ENCODE peak calls at places on chromosome 19, in seven cellular contexts. M is cardiac muscle cell, Y is AG09309, S is fibroblast of villous mesenchyme, T is BJ, I is pancreas, X is adrenal gland. A is an unnamed sample.

GRCh38 chr19:35805518-35806102 is 7.0 kb downstream of the PRODH2 start:
- DNase-seq in M (no peak), Y (no peak), S (no peak), T (no peak), I (no peak), X (no peak), A (no peak)

GRCh38 chr19:2186071-2186846 is 22.5 kb downstream of the DOT1L start:
- DNase-seq in M (peak), Y (peak), S (peak), T (peak), I (no peak), X (peak), A (peak)

GRCh38 chr19:56367829-56368711 is 25.3 kb downstream of the ZNF582 start:
- DNase-seq in M (peak), Y (peak), S (peak), T (peak), I (peak), X (peak), A (peak)

GRCh38 chr19:29800086-29800825 is 11.5 kb upstream of the CCNE1 start:
- DNase-seq in M (no peak), Y (no peak), S (no peak), T (no peak), I (no peak), X (no peak), A (no peak)

GRCh38 chr19:35117017-35117570 is 1.5 kb downstream of the FXYD3 start:
- DNase-seq in M (no peak), Y (no peak), S (no peak), T (no peak), I (no peak), X (no peak), A (no peak)

GRCh38 chr19:15469513-15470297 is 5.4 kb upstream of the RASAL3 start:
- DNase-seq in M (peak), Y (no peak), S (no peak), T (no peak), I (no peak), X (no peak), A (no peak)

GRCh38 chr19:46355991-46356669 is 9.2 kb downstream of the PPP5C start:
- DNase-seq in M (no peak), Y (no peak), S (no peak), T (no peak), I (no peak), X (peak), A (no peak)

GRCh38 chr19:48933382-48933932 is at the start of gene DHDH:
- DNase-seq in M (peak), Y (no peak), S (peak), T (no peak), I (peak), X (peak), A (peak)

GRCh38 chr19:40609561-40610395 is 8.6 kb downstream of the LTBP4 start:
- DNase-seq in M (peak), Y (no peak), S (peak), T (no peak), I (peak), X (peak), A (peak)

GRCh38 chr19:42060117-42060516 is 9.9 kb downstream of the GRIK5 start:
- DNase-seq in M (no peak), Y (no peak), S (no peak), T (no peak), I (no peak), X (no peak), A (no peak)

GRCh38 chr19:4454952-4455738 is 2.4 kb downstream of the UBXN6 start:
- DNase-seq in M (peak), Y (no peak), S (peak), T (peak), I (no peak), X (peak), A (peak)

GRCh38 chr19:51695702-51696315 is 2.7 kb downstream of the SPACA6 start:
- DNase-seq in M (no peak), Y (no peak), S (no peak), T (no peak), I (no peak), X (no peak), A (no peak)

GRCh38 chr19:34120846-34121639 is 51.3 kb upstream of the LSM14A start:
- DNase-seq in M (peak), Y (no peak), S (peak), T (no peak), I (no peak), X (peak), A (peak)

GRCh38 chr19:47310819-47311218 is 1.2 kb downstream of the C5AR1 start:
- DNase-seq in M (peak), Y (no peak), S (peak), T (no peak), I (no peak), X (peak), A (peak)

GRCh38 chr19:53357821-53358581 is 7.5 kb upstream of the ZNF525 start:
- DNase-seq in M (no peak), Y (no peak), S (no peak), T (no peak), I (no peak), X (no peak), A (no peak)

GRCh38 chr19:16476401-16476800 is 4.6 kb upstream of the EPS15L1 start:
- DNase-seq in M (no peak), Y (no peak), S (peak), T (no peak), I (no peak), X (no peak), A (no peak)

DNA sequence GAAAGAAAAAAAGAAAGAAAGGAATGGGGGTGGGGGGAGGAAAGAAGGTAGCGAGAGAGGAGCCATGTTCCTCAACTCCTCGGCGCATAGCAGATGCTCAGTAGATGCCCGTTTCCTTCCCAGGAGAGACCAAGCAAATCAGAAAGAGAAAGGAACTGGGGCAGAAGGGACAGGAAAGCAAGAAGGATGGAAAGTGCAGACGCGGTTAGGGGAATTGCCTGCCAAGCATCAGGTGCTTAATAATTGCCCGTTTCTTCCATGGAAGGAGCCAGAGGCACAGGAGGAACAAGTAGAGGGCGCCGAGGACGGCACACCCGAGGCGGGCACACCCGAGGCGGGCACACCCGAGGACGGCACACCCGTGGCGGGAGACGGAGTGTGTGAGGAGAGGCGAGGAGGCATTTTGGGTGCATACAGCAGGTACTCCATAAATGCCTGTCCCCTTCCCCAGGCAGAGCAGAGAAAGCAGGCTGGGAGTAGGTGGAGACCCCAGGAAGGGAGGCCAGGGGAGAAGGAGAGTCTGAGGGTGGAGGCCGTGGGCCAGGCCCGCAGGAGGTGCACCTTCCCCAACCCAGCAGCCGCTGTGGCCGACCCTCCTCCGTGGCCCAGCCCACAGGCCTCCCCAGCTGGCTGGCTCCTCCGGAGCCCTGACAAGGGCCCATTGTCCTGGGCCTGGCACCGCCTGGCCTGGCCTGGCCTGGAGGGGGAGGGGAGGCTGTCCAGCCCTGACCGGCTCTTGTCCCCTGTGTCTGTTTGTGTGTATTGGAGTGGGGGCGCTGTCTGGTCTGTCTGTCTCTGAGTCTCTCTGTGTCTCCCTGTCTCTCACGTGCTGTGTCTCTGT is 14.6 kb downstream of the JOSD2 start:
- DNase-seq in M (peak), Y (no peak), S (no peak), T (no peak), I (peak), X (no peak), A (no peak)
- TF ChIP-seq CTCF in M (no peak), Y (no peak), S (no peak), T (no peak), I (no peak), X (no peak), A (no peak)

DNA sequence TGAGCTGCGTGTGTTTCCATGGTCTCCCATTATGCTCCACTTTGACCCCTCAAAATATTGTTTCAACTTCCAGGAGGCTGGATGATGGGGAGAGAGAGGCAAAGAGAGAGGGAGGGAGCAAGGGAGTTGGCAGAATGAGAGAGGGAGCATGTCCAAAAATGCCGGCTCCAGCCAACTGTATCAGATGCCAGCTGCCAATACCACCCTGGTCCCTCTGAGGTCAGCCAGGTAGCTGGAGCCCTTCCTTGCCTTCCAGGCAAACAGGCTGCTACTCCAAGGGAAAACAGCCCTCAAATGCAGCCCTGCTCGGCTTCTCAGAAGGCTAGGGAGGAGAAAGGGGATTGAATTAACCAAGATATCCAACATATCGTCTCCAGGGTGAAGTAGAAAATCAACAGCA is 440.0 kb downstream of the TSHZ3 start:
- DNase-seq in M (no peak), Y (no peak), S (no peak), T (no peak), I (no peak), X (no peak), A (no peak)
- H3K4me3 ChIP-seq in M (no peak), Y (no peak), S (no peak), T (no peak), I (no peak), X (no peak), A (no peak)

GRCh38 chr19:31693131-31693700 is 344.0 kb upstream of the TSHZ3 start:
- DNase-seq in M (no peak), Y (no peak), S (no peak), T (no peak), I (no peak), X (no peak), A (no peak)
- TF ChIP-seq CTCF in M (no peak), Y (no peak), S (no peak), T (no peak), I (no peak), X (no peak), A (no peak)

DNA sequence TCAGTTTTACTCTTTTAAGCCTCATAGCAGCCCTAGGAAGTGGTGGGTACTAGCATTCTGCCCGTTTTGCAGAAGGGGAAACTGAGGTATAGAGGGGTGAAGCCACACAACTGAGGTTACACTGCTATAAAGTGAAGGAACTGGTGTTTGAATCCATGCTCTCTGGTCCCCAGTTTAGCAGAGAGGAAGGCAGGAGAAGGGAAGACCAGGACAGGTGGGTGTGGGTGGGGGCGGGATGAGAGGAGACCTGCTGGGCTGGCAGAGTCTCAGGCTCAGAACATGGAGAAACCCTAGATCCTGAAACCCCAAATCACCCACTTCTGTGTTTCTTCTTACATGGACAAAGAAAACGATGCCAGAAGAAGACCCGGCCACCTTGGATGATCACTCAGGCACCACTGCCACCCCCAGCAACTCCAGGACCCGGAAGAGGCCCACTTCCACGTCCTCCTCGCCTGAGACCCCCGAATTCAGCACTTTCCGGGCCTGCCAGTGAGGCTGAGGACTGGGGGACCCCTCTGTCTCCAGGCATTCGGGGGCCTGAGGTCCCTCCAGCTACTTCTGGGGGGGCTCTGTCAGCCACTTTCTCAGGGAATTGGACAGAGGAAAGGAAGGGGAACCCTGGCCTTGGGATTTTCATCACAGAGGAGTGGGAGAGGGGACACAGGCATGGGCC is 2.3 kb upstream of the CARM1 start:
- DNase-seq in M (no peak), Y (no peak), S (no peak), T (no peak), I (no peak), X (no peak), A (no peak)
- H3K4me3 ChIP-seq in M (no peak), Y (no peak), S (no peak), T (no peak), I (no peak), X (no peak), A (no peak)

DNA sequence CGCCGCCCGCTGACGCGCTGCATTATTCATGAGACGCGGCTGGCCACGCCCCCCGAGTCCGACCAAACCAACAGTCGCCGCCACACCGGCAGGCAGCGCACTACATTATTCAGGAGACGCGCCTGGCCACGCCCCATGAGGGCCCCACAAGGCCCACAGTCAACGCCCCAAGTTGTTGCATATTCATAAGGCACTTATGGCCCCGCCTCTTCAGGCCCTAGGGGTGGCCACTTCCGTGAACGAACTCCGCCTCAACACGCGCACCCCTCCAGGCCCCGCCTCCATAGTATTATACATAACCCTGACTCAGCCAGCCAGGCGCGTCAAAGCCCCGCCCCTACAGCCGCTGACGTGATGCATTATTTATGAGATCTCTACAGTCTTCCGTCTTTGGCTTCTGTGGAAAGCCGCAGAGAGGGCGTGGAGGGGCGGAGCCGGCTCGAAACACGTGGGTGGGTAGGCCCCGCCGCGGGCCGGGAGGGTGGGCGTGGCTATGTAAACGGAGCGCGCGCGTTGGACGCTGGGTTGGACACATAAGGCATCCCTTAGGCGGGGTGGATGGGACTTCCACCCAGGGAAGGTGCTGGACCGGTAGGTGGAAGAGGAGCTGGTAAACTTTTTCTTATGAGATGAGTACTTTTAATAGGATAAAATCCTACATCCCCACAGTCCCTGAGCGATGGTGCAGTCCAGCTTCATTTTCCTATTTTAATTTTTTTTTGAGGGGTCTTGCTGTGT is 423 bp upstream of the ELL start:
- DNase-seq in M (peak), Y (peak), S (peak), T (peak), I (peak), X (peak), A (peak)
- TF ChIP-seq CTCF in M (peak), Y (no peak), S (peak), T (peak), I (peak), X (no peak), A (peak)

GRCh38 chr19:10717054-10717355 is 874 bp upstream of the DNM2 start:
- DNase-seq in M (no peak), Y (no peak), S (no peak), T (no peak), I (no peak), X (no peak), A (no peak)
- H3K4me3 ChIP-seq in M (no peak), Y (peak), S (peak), T (no peak), I (peak), X (no peak), A (peak)

GRCh38 chr19:57559404-57560025 is at the start of gene ZNF550:
- DNase-seq in M (peak), Y (peak), S (peak), T (peak), I (peak), X (peak), A (peak)

GRCh38 chr19:57560049-57560491 is 407 bp upstream of the ZNF550 start:
- DNase-seq in M (peak), Y (peak), S (peak), T (peak), I (no peak), X (peak), A (peak)

GRCh38 chr19:57559008-57559403 is 657 bp downstream of the ZNF550 start:
- DNase-seq in M (peak), Y (no peak), S (peak), T (no peak), I (peak), X (peak), A (peak)

GRCh38 chr19:57563547-57563946 is 3.9 kb upstream of the ZNF550 start:
- DNase-seq in M (no peak), Y (no peak), S (no peak), T (no peak), I (no peak), X (no peak), A (no peak)

DNA sequence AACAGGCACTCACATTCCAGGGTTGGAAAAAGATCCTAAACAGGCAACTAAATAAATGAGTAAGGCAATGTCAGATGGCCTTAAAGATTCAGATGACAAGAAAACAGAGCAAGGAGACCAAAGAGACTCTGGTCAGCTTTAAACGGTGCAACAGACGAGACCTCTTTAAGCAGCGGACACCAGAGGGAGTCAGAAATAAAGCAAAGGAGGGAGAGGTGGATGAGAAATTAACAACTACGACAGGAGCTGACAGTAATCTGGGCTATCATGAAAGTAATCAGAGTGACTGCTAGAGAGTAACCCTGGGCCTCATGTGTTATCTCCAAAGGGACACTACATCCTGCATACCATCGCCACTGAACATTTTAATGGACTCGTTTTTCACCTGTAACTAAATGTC is 1.1 kb downstream of the ZNF550 start:
- DNase-seq in M (peak), Y (peak), S (peak), T (no peak), I (no peak), X (no peak), A (peak)
- TF ChIP-seq CTCF in M (peak), Y (peak), S (peak), T (peak), I (no peak), X (no peak), A (peak)

A was measured in choroid plexus epithelial cell.